ENCODE peak calls at places on chromosome 18, in four cellular contexts. One of them, this sample, is unnamed.
A peak's percentile ranks its signal among the peaks of the same experiment; 100 is the strongest.

GRCh38 chr18:12571617-12572016 is 86.3 kb downstream of the SPIRE1 start:
- DNase-seq in activated effector memory CD4-positive, alpha-beta T cell treated with anti-CD3 and anti-CD28 coated beads, Interleukin-2, amount 50 U/mL, for 16 hours: no peak
- DNase-seq in OCI-LY7: no peak
- DNase-seq in EL: no peak
- DNase-seq in this sample: no peak

GRCh38 chr18:74682998-74683311 is 85.3 kb downstream of the ZNF407 start:
- DNase-seq in EL: no peak
- DNase-seq in OCI-LY7: no peak
- DNase-seq in activated effector memory CD4-positive, alpha-beta T cell treated with anti-CD3 and anti-CD28 coated beads, Interleukin-2, amount 50 U/mL, for 16 hours: no peak
- DNase-seq in this sample: no peak

GRCh38 chr18:9631814-9632496 is 17.6 kb upstream of the PPP4R1 start:
- DNase-seq in EL: peak; percentile 91
- DNase-seq in OCI-LY7: no peak
- DNase-seq in activated effector memory CD4-positive, alpha-beta T cell treated with anti-CD3 and anti-CD28 coated beads, Interleukin-2, amount 50 U/mL, for 16 hours: no peak
- DNase-seq in this sample: peak; percentile 64

GRCh38 chr18:52001106-52001505 is 338.9 kb upstream of the DCC start:
- DNase-seq in OCI-LY7: no peak
- DNase-seq in activated effector memory CD4-positive, alpha-beta T cell treated with anti-CD3 and anti-CD28 coated beads, Interleukin-2, amount 50 U/mL, for 16 hours: no peak
- DNase-seq in EL: no peak
- DNase-seq in this sample: no peak

GRCh38 chr18:23317975-23318675 is 135.0 kb upstream of the RIOK3 start:
- DNase-seq in OCI-LY7: no peak
- DNase-seq in EL: peak; percentile 78
- DNase-seq in activated effector memory CD4-positive, alpha-beta T cell treated with anti-CD3 and anti-CD28 coated beads, Interleukin-2, amount 50 U/mL, for 16 hours: no peak
- DNase-seq in this sample: peak; percentile 90

GRCh38 chr18:23618862-23619387 is 32.6 kb upstream of the NPC1 start:
- DNase-seq in EL: no peak
- DNase-seq in activated effector memory CD4-positive, alpha-beta T cell treated with anti-CD3 and anti-CD28 coated beads, Interleukin-2, amount 50 U/mL, for 16 hours: no peak
- DNase-seq in OCI-LY7: no peak
- DNase-seq in this sample: no peak

GRCh38 chr18:56835331-56835730 is 184.2 kb downstream of the WDR7 start:
- DNase-seq in OCI-LY7: no peak
- DNase-seq in EL: peak; percentile 58
- DNase-seq in activated effector memory CD4-positive, alpha-beta T cell treated with anti-CD3 and anti-CD28 coated beads, Interleukin-2, amount 50 U/mL, for 16 hours: no peak
- DNase-seq in this sample: no peak

GRCh38 chr18:45441110-45441842 is 174.0 kb upstream of the SLC14A2 start:
- DNase-seq in OCI-LY7: no peak
- DNase-seq in EL: no peak
- DNase-seq in activated effector memory CD4-positive, alpha-beta T cell treated with anti-CD3 and anti-CD28 coated beads, Interleukin-2, amount 50 U/mL, for 16 hours: no peak
- DNase-seq in this sample: peak; percentile 41

GRCh38 chr18:79905389-79905911 is 46.0 kb downstream of the SLC66A2 start:
- DNase-seq in activated effector memory CD4-positive, alpha-beta T cell treated with anti-CD3 and anti-CD28 coated beads, Interleukin-2, amount 50 U/mL, for 16 hours: no peak
- DNase-seq in EL: no peak
- DNase-seq in OCI-LY7: no peak
- DNase-seq in this sample: no peak

GRCh38 chr18:36399055-36399454 is 101.5 kb downstream of the FHOD3 start:
- DNase-seq in activated effector memory CD4-positive, alpha-beta T cell treated with anti-CD3 and anti-CD28 coated beads, Interleukin-2, amount 50 U/mL, for 16 hours: no peak
- DNase-seq in EL: no peak
- DNase-seq in OCI-LY7: no peak
- DNase-seq in this sample: no peak

GRCh38 chr18:72727776-72728175 is 140.0 kb downstream of the NETO1 start:
- DNase-seq in OCI-LY7: no peak
- DNase-seq in activated effector memory CD4-positive, alpha-beta T cell treated with anti-CD3 and anti-CD28 coated beads, Interleukin-2, amount 50 U/mL, for 16 hours: no peak
- DNase-seq in EL: no peak
- DNase-seq in this sample: no peak

GRCh38 chr18:45634454-45634853 is 19.2 kb downstream of the SLC14A2 start:
- DNase-seq in EL: no peak
- DNase-seq in OCI-LY7: no peak
- DNase-seq in activated effector memory CD4-positive, alpha-beta T cell treated with anti-CD3 and anti-CD28 coated beads, Interleukin-2, amount 50 U/mL, for 16 hours: no peak
- DNase-seq in this sample: no peak

GRCh38 chr18:12911025-12911927 is 27.2 kb upstream of the PTPN2 start:
- DNase-seq in EL: no peak
- DNase-seq in activated effector memory CD4-positive, alpha-beta T cell treated with anti-CD3 and anti-CD28 coated beads, Interleukin-2, amount 50 U/mL, for 16 hours: peak; percentile 83
- DNase-seq in OCI-LY7: no peak
- DNase-seq in this sample: no peak

GRCh38 chr18:79480171-79480981 is 84.6 kb downstream of the NFATC1 start:
- DNase-seq in OCI-LY7: no peak
- DNase-seq in activated effector memory CD4-positive, alpha-beta T cell treated with anti-CD3 and anti-CD28 coated beads, Interleukin-2, amount 50 U/mL, for 16 hours: no peak
- DNase-seq in EL: no peak
- DNase-seq in this sample: no peak